ENCODE peak calls at places on chromosomes 11 and 22, in ten cellular contexts. J is body of pancreas; I is NCI-H510A treated with DMSO at 0.1 percent for 48 hours; S is stimulated activated CD4-positive, alpha-beta T cell treated with anti-CD3 and anti-CD28 coated beads, Interleukin-1b, Interleukin-23, amount 100 ng/mL, for 24 hours; Z is activated CD4-positive, alpha-beta T cell treated with anti-CD3 and anti-CD28 coated beads, Interleukin-2, amount 50 U/mL, for 4 hours; W is T-helper 9 cell; M is IMR-90; A is cardiac muscle cell; L is BJ; H is cardiac septum. Y is an unnamed sample.

GRCh38 chr11:73394416-73395296 is 18.5 kb downstream of the RELT start:
- DNase-seq in J (no peak), I (no peak), S (no peak), Z (no peak), W (no peak), M (no peak), A (no peak), L (no peak), H (no peak), Y (no peak)

GRCh38 chr11:830295-831131 is 2.2 kb upstream of the CD151 start:
- DNase-seq in J (peak), I (peak), S (no peak), Z (no peak), W (peak), M (no peak), A (peak), L (no peak), H (peak), Y (peak)

GRCh38 chr11:102157219-102157618 is 47.0 kb downstream of the YAP1 start:
- DNase-seq in J (peak), I (no peak), S (no peak), Z (no peak), W (no peak), M (peak), A (no peak), L (no peak), H (no peak), Y (peak)

GRCh38 chr11:13140028-13140870 is 131.1 kb downstream of the RASSF10 start:
- DNase-seq in J (peak), I (peak), S (no peak), Z (no peak), W (no peak), M (peak), A (peak), L (no peak), H (no peak), Y (peak)

GRCh38 chr11:9704037-9704436 is 40.2 kb downstream of the SWAP70 start:
- DNase-seq in J (no peak), I (no peak), S (no peak), Z (no peak), W (no peak), M (no peak), A (no peak), L (no peak), H (no peak), Y (no peak)

GRCh38 chr11:44015624-44016007 is 32.2 kb upstream of the ACCSL start:
- DNase-seq in J (no peak), I (no peak), S (no peak), Z (no peak), W (no peak), M (no peak), A (no peak), L (no peak), H (no peak), Y (no peak)

GRCh38 chr11:126698576-126698975 is 302.0 kb downstream of the KIRREL3 start:
- DNase-seq in J (no peak), I (no peak), S (no peak), Z (no peak), W (no peak), M (no peak), A (no peak), L (no peak), H (no peak), Y (no peak)

GRCh38 chr11:27599217-27599616 is 92.6 kb upstream of the LIN7C start:
- DNase-seq in J (no peak), I (no peak), S (no peak), Z (no peak), W (no peak), M (no peak), A (no peak), L (no peak), H (no peak), Y (no peak)

GRCh38 chr11:22991196-22991595 is 130.9 kb upstream of the CCDC179 start:
- DNase-seq in J (no peak), I (no peak), S (no peak), Z (no peak), W (no peak), M (no peak), A (no peak), L (no peak), H (no peak), Y (no peak)

GRCh38 chr11:10456519-10456918 is 1.5 kb downstream of the AMPD3 start:
- DNase-seq in J (no peak), I (peak), S (no peak), Z (no peak), W (no peak), M (no peak), A (no peak), L (no peak), H (no peak), Y (no peak)

GRCh38 chr11:64676253-64676615 is 46.8 kb downstream of the NRXN2 start:
- DNase-seq in J (no peak), I (no peak), S (no peak), Z (no peak), W (no peak), M (no peak), A (no peak), L (no peak), H (no peak), Y (no peak)

GRCh38 chr11:103091441-103091809 is 535 bp downstream of the DCUN1D5 start:
- DNase-seq in J (peak), I (peak), S (no peak), Z (peak), W (no peak), M (peak), A (peak), L (no peak), H (peak), Y (peak)

GRCh38 chr22:48652796-48653195 is 1174.9 kb downstream of the BRD1 start:
- DNase-seq in J (no peak), I (no peak), S (no peak), Z (no peak), W (no peak), M (no peak), A (no peak), L (no peak), H (no peak), Y (no peak)

GRCh38 chr11:102722804-102723203 is 1.9 kb downstream of the MMP8 start:
- DNase-seq in J (no peak), I (no peak), S (no peak), Z (no peak), W (no peak), M (no peak), A (no peak), L (no peak), H (no peak), Y (no peak)

GRCh38 chr22:43173976-43174720 is 12.8 kb downstream of the TTLL12 start:
- DNase-seq in J (no peak), I (peak), S (no peak), Z (no peak), W (no peak), M (no peak), A (no peak), L (no peak), H (no peak), Y (no peak)

GRCh38 chr11:134037093-134037908 is 31.6 kb upstream of the JAM3 start:
- DNase-seq in J (peak), I (peak), S (no peak), Z (peak), W (peak), M (peak), A (peak), L (no peak), H (peak), Y (peak)

GRCh38 chr11:23097906-23098305 is 237.6 kb upstream of the CCDC179 start:
- DNase-seq in J (no peak), I (no peak), S (no peak), Z (no peak), W (no peak), M (no peak), A (peak), L (no peak), H (no peak), Y (no peak)

GRCh38 chr11:20627026-20627425 is 27.6 kb downstream of the SLC6A5 start:
- DNase-seq in J (no peak), I (no peak), S (no peak), Z (no peak), W (no peak), M (no peak), A (no peak), L (no peak), H (no peak), Y (no peak)

GRCh38 chr11:8638300-8638699 is 44.2 kb downstream of the TRIM66 start:
- DNase-seq in J (no peak), I (no peak), S (no peak), Z (no peak), W (no peak), M (peak), A (no peak), L (no peak), H (no peak), Y (peak)

GRCh38 chr11:108574675-108575074 is 18.9 kb downstream of the EXPH5 start:
- DNase-seq in J (no peak), I (no peak), S (no peak), Z (no peak), W (no peak), M (no peak), A (no peak), L (no peak), H (no peak), Y (no peak)

GRCh38 chr11:117815262-117815803 is 9.2 kb downstream of the FXYD2 start:
- DNase-seq in J (no peak), I (no peak), S (no peak), Z (peak), W (peak), M (no peak), A (no peak), L (no peak), H (no peak), Y (no peak)

GRCh38 chr11:25650319-25650718 is 681.6 kb upstream of the ANO3 start:
- DNase-seq in J (no peak), I (no peak), S (no peak), Z (no peak), W (no peak), M (no peak), A (no peak), L (no peak), H (no peak), Y (no peak)